ENCODE peak calls at places on chromosomes 1 and 21, in eight cellular contexts. One of them, this sample, is unnamed.

GRCh38 chr1:175150596-175151319 is 41.8 kb downstream of the KIAA0040 start:
- DNase-seq in cardiac fibroblast: peak
- DNase-seq in endothelial cell of umbilical vein: no peak
- DNase-seq in left colon: no peak
- DNase-seq in caudate nucleus: no peak
- DNase-seq in skeletal muscle cell: no peak
- DNase-seq in Ammon's horn: no peak
- DNase-seq in fibroblast of mammary gland: peak
- DNase-seq in this sample: peak

GRCh38 chr1:212101735-212102134 is 66.2 kb downstream of the DTL start:
- DNase-seq in caudate nucleus: no peak
- DNase-seq in left colon: no peak
- DNase-seq in endothelial cell of umbilical vein: no peak
- DNase-seq in fibroblast of mammary gland: no peak
- DNase-seq in Ammon's horn: no peak
- DNase-seq in cardiac fibroblast: no peak
- DNase-seq in skeletal muscle cell: no peak
- DNase-seq in this sample: no peak

GRCh38 chr1:167223144-167224103 is 2.7 kb downstream of the POU2F1 start:
- DNase-seq in fibroblast of mammary gland: peak
- DNase-seq in Ammon's horn: no peak
- DNase-seq in skeletal muscle cell: no peak
- DNase-seq in left colon: no peak
- DNase-seq in caudate nucleus: no peak
- DNase-seq in cardiac fibroblast: no peak
- DNase-seq in endothelial cell of umbilical vein: no peak
- DNase-seq in this sample: peak

GRCh38 chr1:178509608-178510007 is 3.3 kb upstream of the TEX35 start:
- DNase-seq in caudate nucleus: no peak
- DNase-seq in endothelial cell of umbilical vein: no peak
- DNase-seq in skeletal muscle cell: no peak
- DNase-seq in fibroblast of mammary gland: no peak
- DNase-seq in Ammon's horn: no peak
- DNase-seq in cardiac fibroblast: no peak
- DNase-seq in left colon: no peak
- DNase-seq in this sample: no peak

GRCh38 chr1:119659628-119660027 is 11.6 kb upstream of the ZNF697 start:
- DNase-seq in Ammon's horn: no peak
- DNase-seq in fibroblast of mammary gland: no peak
- DNase-seq in skeletal muscle cell: no peak
- DNase-seq in left colon: peak
- DNase-seq in endothelial cell of umbilical vein: no peak
- DNase-seq in cardiac fibroblast: peak
- DNase-seq in caudate nucleus: no peak
- DNase-seq in this sample: peak

GRCh38 chr1:92424376-92424775 is 62.3 kb downstream of the GFI1 start:
- DNase-seq in caudate nucleus: no peak
- DNase-seq in fibroblast of mammary gland: no peak
- DNase-seq in left colon: no peak
- DNase-seq in cardiac fibroblast: no peak
- DNase-seq in skeletal muscle cell: no peak
- DNase-seq in endothelial cell of umbilical vein: no peak
- DNase-seq in Ammon's horn: no peak
- DNase-seq in this sample: no peak

GRCh38 chr1:19477284-19478240 is 7.8 kb downstream of the CAPZB start:
- DNase-seq in skeletal muscle cell: no peak
- DNase-seq in cardiac fibroblast: no peak
- DNase-seq in Ammon's horn: peak
- DNase-seq in left colon: no peak
- DNase-seq in endothelial cell of umbilical vein: peak
- DNase-seq in caudate nucleus: no peak
- DNase-seq in fibroblast of mammary gland: no peak
- DNase-seq in this sample: no peak

GRCh38 chr1:1173793-1174415 is at the start of gene TTLL10:
- DNase-seq in left colon: no peak
- DNase-seq in fibroblast of mammary gland: no peak
- DNase-seq in caudate nucleus: no peak
- DNase-seq in cardiac fibroblast: no peak
- DNase-seq in endothelial cell of umbilical vein: no peak
- DNase-seq in skeletal muscle cell: no peak
- DNase-seq in Ammon's horn: no peak
- DNase-seq in this sample: no peak

GRCh38 chr1:168220470-168220871 is 5.3 kb upstream of the SFT2D2 start:
- DNase-seq in left colon: no peak
- DNase-seq in cardiac fibroblast: no peak
- DNase-seq in Ammon's horn: no peak
- DNase-seq in caudate nucleus: no peak
- DNase-seq in skeletal muscle cell: no peak
- DNase-seq in endothelial cell of umbilical vein: no peak
- DNase-seq in fibroblast of mammary gland: no peak
- DNase-seq in this sample: no peak

GRCh38 chr21:43884012-43884860 is 19.2 kb downstream of the AGPAT3 start:
- DNase-seq in Ammon's horn: no peak
- DNase-seq in endothelial cell of umbilical vein: peak
- DNase-seq in cardiac fibroblast: peak
- DNase-seq in caudate nucleus: no peak
- DNase-seq in left colon: peak
- DNase-seq in skeletal muscle cell: no peak
- DNase-seq in fibroblast of mammary gland: no peak
- DNase-seq in this sample: no peak

GRCh38 chr1:237677979-237678378 is 212.7 kb downstream of the ZP4 start:
- DNase-seq in left colon: no peak
- DNase-seq in fibroblast of mammary gland: peak
- DNase-seq in skeletal muscle cell: no peak
- DNase-seq in caudate nucleus: no peak
- DNase-seq in Ammon's horn: peak
- DNase-seq in cardiac fibroblast: peak
- DNase-seq in endothelial cell of umbilical vein: no peak
- DNase-seq in this sample: peak

GRCh38 chr1:1020415-1021009 is 592 bp downstream of the AGRN start:
- DNase-seq in endothelial cell of umbilical vein: no peak
- DNase-seq in Ammon's horn: no peak
- DNase-seq in cardiac fibroblast: no peak
- DNase-seq in fibroblast of mammary gland: no peak
- DNase-seq in skeletal muscle cell: no peak
- DNase-seq in left colon: no peak
- DNase-seq in caudate nucleus: no peak
- DNase-seq in this sample: no peak

GRCh38 chr21:14376854-14377253 is 6.1 kb downstream of the HSPA13 start:
- DNase-seq in fibroblast of mammary gland: no peak
- DNase-seq in left colon: no peak
- DNase-seq in endothelial cell of umbilical vein: no peak
- DNase-seq in cardiac fibroblast: no peak
- DNase-seq in caudate nucleus: no peak
- DNase-seq in Ammon's horn: no peak
- DNase-seq in skeletal muscle cell: no peak
- DNase-seq in this sample: no peak

GRCh38 chr1:114208106-114208505 is 54.4 kb upstream of the SYT6 start:
- DNase-seq in Ammon's horn: no peak
- DNase-seq in fibroblast of mammary gland: no peak
- DNase-seq in cardiac fibroblast: no peak
- DNase-seq in left colon: no peak
- DNase-seq in endothelial cell of umbilical vein: no peak
- DNase-seq in skeletal muscle cell: no peak
- DNase-seq in caudate nucleus: no peak
- DNase-seq in this sample: no peak

GRCh38 chr1:156845055-156845952 is 13.6 kb downstream of the INSRR start:
- DNase-seq in left colon: no peak
- DNase-seq in Ammon's horn: no peak
- DNase-seq in cardiac fibroblast: no peak
- DNase-seq in fibroblast of mammary gland: no peak
- DNase-seq in skeletal muscle cell: no peak
- DNase-seq in endothelial cell of umbilical vein: no peak
- DNase-seq in caudate nucleus: no peak
- DNase-seq in this sample: no peak

GRCh38 chr1:82273816-82274215 is 473.1 kb downstream of the ADGRL2 start:
- DNase-seq in skeletal muscle cell: peak
- DNase-seq in Ammon's horn: peak
- DNase-seq in cardiac fibroblast: peak
- DNase-seq in fibroblast of mammary gland: peak
- DNase-seq in endothelial cell of umbilical vein: no peak
- DNase-seq in caudate nucleus: no peak
- DNase-seq in left colon: no peak
- DNase-seq in this sample: no peak

GRCh38 chr1:45802343-45803298 is 791 bp upstream of the MAST2 start:
- DNase-seq in cardiac fibroblast: peak
- DNase-seq in endothelial cell of umbilical vein: peak
- DNase-seq in fibroblast of mammary gland: peak
- DNase-seq in left colon: peak
- DNase-seq in Ammon's horn: peak
- DNase-seq in caudate nucleus: no peak
- DNase-seq in skeletal muscle cell: peak
- DNase-seq in this sample: peak

GRCh38 chr1:161044908-161045748 is 649 bp downstream of the USF1 start:
- DNase-seq in fibroblast of mammary gland: peak
- DNase-seq in left colon: peak
- DNase-seq in caudate nucleus: no peak
- DNase-seq in endothelial cell of umbilical vein: peak
- DNase-seq in skeletal muscle cell: peak
- DNase-seq in Ammon's horn: peak
- DNase-seq in cardiac fibroblast: peak
- DNase-seq in this sample: peak

GRCh38 chr1:78223417-78224215 is 177.8 kb downstream of the GIPC2 start:
- DNase-seq in endothelial cell of umbilical vein: no peak
- DNase-seq in skeletal muscle cell: peak
- DNase-seq in caudate nucleus: no peak
- DNase-seq in Ammon's horn: no peak
- DNase-seq in left colon: no peak
- DNase-seq in cardiac fibroblast: peak
- DNase-seq in fibroblast of mammary gland: peak
- DNase-seq in this sample: peak

GRCh38 chr21:34801519-34802132 is 132.8 kb downstream of the CLIC6 start:
- DNase-seq in caudate nucleus: no peak
- DNase-seq in fibroblast of mammary gland: peak
- DNase-seq in left colon: no peak
- DNase-seq in cardiac fibroblast: peak
- DNase-seq in skeletal muscle cell: no peak
- DNase-seq in endothelial cell of umbilical vein: peak
- DNase-seq in Ammon's horn: no peak
- DNase-seq in this sample: no peak

GRCh38 chr1:160260436-160261382 is 1.6 kb downstream of the DCAF8 start:
- DNase-seq in left colon: no peak
- DNase-seq in fibroblast of mammary gland: peak
- DNase-seq in skeletal muscle cell: peak
- DNase-seq in caudate nucleus: no peak
- DNase-seq in Ammon's horn: no peak
- DNase-seq in cardiac fibroblast: peak
- DNase-seq in endothelial cell of umbilical vein: peak
- DNase-seq in this sample: peak

GRCh38 chr1:200780545-200781444 is 42.1 kb downstream of the CAMSAP2 start:
- DNase-seq in caudate nucleus: no peak
- DNase-seq in cardiac fibroblast: peak
- DNase-seq in left colon: no peak
- DNase-seq in Ammon's horn: no peak
- DNase-seq in fibroblast of mammary gland: peak
- DNase-seq in endothelial cell of umbilical vein: peak
- DNase-seq in skeletal muscle cell: no peak
- DNase-seq in this sample: peak

GRCh38 chr1:155062702-155063411 is 683 bp upstream of the EFNA4 start:
- DNase-seq in Ammon's horn: no peak
- DNase-seq in left colon: peak
- DNase-seq in skeletal muscle cell: no peak
- DNase-seq in endothelial cell of umbilical vein: no peak
- DNase-seq in fibroblast of mammary gland: peak
- DNase-seq in cardiac fibroblast: peak
- DNase-seq in caudate nucleus: no peak
- DNase-seq in this sample: peak

GRCh38 chr1:68558321-68559026 is 61.6 kb upstream of the DEPDC1 start:
- DNase-seq in left colon: no peak
- DNase-seq in endothelial cell of umbilical vein: no peak
- DNase-seq in Ammon's horn: no peak
- DNase-seq in cardiac fibroblast: no peak
- DNase-seq in skeletal muscle cell: no peak
- DNase-seq in caudate nucleus: no peak
- DNase-seq in fibroblast of mammary gland: peak
- DNase-seq in this sample: no peak

GRCh38 chr1:94783342-94784264 is 36.6 kb upstream of the SLC44A3 start:
- DNase-seq in cardiac fibroblast: peak
- DNase-seq in left colon: peak
- DNase-seq in skeletal muscle cell: peak
- DNase-seq in caudate nucleus: no peak
- DNase-seq in fibroblast of mammary gland: peak
- DNase-seq in endothelial cell of umbilical vein: peak
- DNase-seq in Ammon's horn: peak
- DNase-seq in this sample: peak

GRCh38 chr1:208445710-208446702 is 201.8 kb upstream of the PLXNA2 start:
- DNase-seq in caudate nucleus: no peak
- DNase-seq in endothelial cell of umbilical vein: peak
- DNase-seq in skeletal muscle cell: no peak
- DNase-seq in cardiac fibroblast: no peak
- DNase-seq in fibroblast of mammary gland: no peak
- DNase-seq in left colon: peak
- DNase-seq in Ammon's horn: no peak
- DNase-seq in this sample: no peak

GRCh38 chr1:58204284-58204683 is 342.2 kb downstream of the OMA1 start:
- DNase-seq in fibroblast of mammary gland: no peak
- DNase-seq in endothelial cell of umbilical vein: no peak
- DNase-seq in skeletal muscle cell: no peak
- DNase-seq in caudate nucleus: no peak
- DNase-seq in cardiac fibroblast: no peak
- DNase-seq in left colon: no peak
- DNase-seq in Ammon's horn: no peak
- DNase-seq in this sample: peak

GRCh38 chr21:14850394-14850793 is 214.4 kb downstream of the NRIP1 start:
- DNase-seq in skeletal muscle cell: no peak
- DNase-seq in caudate nucleus: no peak
- DNase-seq in endothelial cell of umbilical vein: no peak
- DNase-seq in cardiac fibroblast: no peak
- DNase-seq in Ammon's horn: no peak
- DNase-seq in fibroblast of mammary gland: peak
- DNase-seq in left colon: no peak
- DNase-seq in this sample: peak

GRCh38 chr1:50424045-50424939 is 1.0 kb upstream of the DMRTA2 start:
- DNase-seq in cardiac fibroblast: no peak
- DNase-seq in fibroblast of mammary gland: no peak
- DNase-seq in skeletal muscle cell: no peak
- DNase-seq in Ammon's horn: no peak
- DNase-seq in caudate nucleus: no peak
- DNase-seq in left colon: no peak
- DNase-seq in endothelial cell of umbilical vein: peak
- DNase-seq in this sample: peak

GRCh38 chr1:213960963-213961362 is 26.8 kb upstream of the PROX1 start:
- DNase-seq in Ammon's horn: no peak
- DNase-seq in fibroblast of mammary gland: no peak
- DNase-seq in left colon: no peak
- DNase-seq in endothelial cell of umbilical vein: no peak
- DNase-seq in skeletal muscle cell: no peak
- DNase-seq in cardiac fibroblast: no peak
- DNase-seq in caudate nucleus: no peak
- DNase-seq in this sample: no peak

GRCh38 chr1:244100691-244101453 is 49.8 kb downstream of the ZBTB18 start:
- DNase-seq in left colon: no peak
- DNase-seq in skeletal muscle cell: no peak
- DNase-seq in cardiac fibroblast: no peak
- DNase-seq in endothelial cell of umbilical vein: peak
- DNase-seq in fibroblast of mammary gland: peak
- DNase-seq in Ammon's horn: no peak
- DNase-seq in caudate nucleus: no peak
- DNase-seq in this sample: peak

GRCh38 chr1:67367370-67368345 is 60.0 kb downstream of the IL12RB2 start:
- DNase-seq in skeletal muscle cell: no peak
- DNase-seq in left colon: no peak
- DNase-seq in fibroblast of mammary gland: peak
- DNase-seq in endothelial cell of umbilical vein: peak
- DNase-seq in caudate nucleus: no peak
- DNase-seq in Ammon's horn: no peak
- DNase-seq in cardiac fibroblast: peak
- DNase-seq in this sample: peak

GRCh38 chr1:230682882-230683610 is 30.9 kb downstream of the AGT start:
- DNase-seq in cardiac fibroblast: peak
- DNase-seq in caudate nucleus: no peak
- DNase-seq in left colon: no peak
- DNase-seq in skeletal muscle cell: no peak
- DNase-seq in Ammon's horn: no peak
- DNase-seq in endothelial cell of umbilical vein: no peak
- DNase-seq in fibroblast of mammary gland: peak
- DNase-seq in this sample: peak

GRCh38 chr1:41021526-41022308 is at the start of gene SLFNL1:
- DNase-seq in skeletal muscle cell: no peak
- DNase-seq in caudate nucleus: no peak
- DNase-seq in Ammon's horn: no peak
- DNase-seq in left colon: no peak
- DNase-seq in cardiac fibroblast: peak
- DNase-seq in fibroblast of mammary gland: no peak
- DNase-seq in endothelial cell of umbilical vein: no peak
- DNase-seq in this sample: no peak

This sample was measured in EH.